ENCODE peak calls at places on chromosome 1, in four cellular contexts. P is amniotic stem cell, O is HT1080, G is spleen. C is an unnamed sample.

GRCh38 chr1:240426056-240426455 is 185.9 kb downstream of the GREM2 start:
- DNase-seq in P (no peak), G (no peak), O (no peak), C (no peak)

GRCh38 chr1:157542676-157543075 is 9.6 kb downstream of the FCRL5 start:
- DNase-seq in O (no peak), P (no peak), G (no peak), C (no peak)

GRCh38 chr1:230801441-230801840 is 54.3 kb downstream of the CAPN9 start:
- DNase-seq in G (no peak), O (no peak), P (no peak), C (no peak)

GRCh38 chr1:182415789-182416188 is 15.3 kb upstream of the TEDDM1 start:
- DNase-seq in P (no peak), O (no peak), G (no peak), C (no peak)

GRCh38 chr1:230825061-230825803 is 43.1 kb downstream of the C1orf198 start:
- DNase-seq in G (no peak), P (peak), O (peak), C (peak)

GRCh38 chr1:206826409-206826808 is 39.0 kb upstream of the IL20 start:
- DNase-seq in P (no peak), O (peak), G (no peak), C (no peak)

GRCh38 chr1:232622378-232622777 is 7.6 kb downstream of the SIPA1L2 start:
- DNase-seq in G (no peak), P (no peak), O (no peak), C (no peak)

GRCh38 chr1:172954476-172955150 is 96.1 kb downstream of the TNFSF18 start:
- DNase-seq in G (no peak), O (no peak), P (no peak), C (no peak)

GRCh38 chr1:50703240-50703639 is 256.8 kb downstream of the FAF1 start:
- DNase-seq in O (no peak), P (no peak), G (no peak), C (no peak)

GRCh38 chr1:61741682-61742619 is at the start of gene PATJ:
- DNase-seq in G (peak), O (no peak), P (no peak), C (no peak)

GRCh38 chr1:47981664-47982350 is 15.4 kb downstream of the TRABD2B start:
- DNase-seq in P (no peak), G (no peak), O (no peak), C (no peak)

GRCh38 chr1:28249013-28249870 is 10.1 kb upstream of the SESN2 start:
- DNase-seq in O (peak), P (peak), G (no peak), C (no peak)

GRCh38 chr1:190452272-190452848 is 25.3 kb downstream of the BRINP3 start:
- DNase-seq in G (peak), P (no peak), O (no peak), C (no peak)

GRCh38 chr1:41447995-41448770 is 36.3 kb downstream of the EDN2 start:
- DNase-seq in G (no peak), O (no peak), P (peak), C (no peak)

GRCh38 chr1:244353572-244354091 is 98.1 kb downstream of the ADSS2 start:
- DNase-seq in P (peak), O (peak), G (no peak), C (peak)

GRCh38 chr1:58047265-58047858 is 499.2 kb downstream of the OMA1 start:
- DNase-seq in O (peak), P (no peak), G (no peak), C (no peak)

GRCh38 chr1:55204997-55205396 is 10.2 kb downstream of the USP24 start:
- DNase-seq in P (no peak), O (no peak), G (no peak), C (no peak)

GRCh38 chr1:17527036-17527914 is 12.2 kb upstream of the ARHGEF10L start:
- DNase-seq in P (peak), O (peak), G (no peak), C (no peak)

GRCh38 chr1:2072891-2073290 is 22.7 kb downstream of the PRKCZ start:
- DNase-seq in P (no peak), G (no peak), O (no peak), C (no peak)

GRCh38 chr1:89719502-89720306 is 86.8 kb downstream of the LRRC8C start:
- DNase-seq in O (no peak), P (no peak), G (no peak), C (no peak)

GRCh38 chr1:94924967-94925366 is 1.9 kb downstream of the CNN3 start:
- DNase-seq in O (peak), G (no peak), P (no peak), C (no peak)

GRCh38 chr1:180151508-180151907 is 3.2 kb upstream of the QSOX1 start:
- DNase-seq in G (no peak), O (peak), P (peak), C (peak)

GRCh38 chr1:53359934-53360276 is 32.0 kb upstream of the LRP8 start:
- DNase-seq in G (peak), O (peak), P (no peak), C (no peak)

GRCh38 chr1:98086796-98087195 is 166.0 kb upstream of the DPYD start:
- DNase-seq in G (no peak), O (peak), P (peak), C (peak)

GRCh38 chr1:151898519-151898991 is 10.8 kb downstream of the THEM4 start:
- DNase-seq in G (no peak), P (no peak), O (no peak), C (no peak)

GRCh38 chr1:12594966-12595838 is 22.8 kb downstream of the DHRS3 start:
- DNase-seq in O (no peak), G (peak), P (no peak), C (no peak)